ENCODE peak calls at places on chromosomes 6 and 20, in five cellular contexts. One of them, this sample, is unnamed. For H3K4me1 and H3K27me3, the result is how much of the 10 kb centered on the place peaks cover.

GRCh38 chr20:38169636-38170035 is 4.6 kb upstream of the TGM2 start:
- DNase-seq in H9: no peak
- DNase-seq in mesenchymal stem cell: no peak
- DNase-seq in H1: no peak
- DNase-seq in trophoblast cell: no peak
- DNase-seq in this sample: no peak

GRCh38 chr20:29687438-29687837 is 1570.0 kb upstream of the DEFB115 start:
- DNase-seq in trophoblast cell: no peak
- DNase-seq in H9: no peak
- DNase-seq in mesenchymal stem cell: no peak
- DNase-seq in H1: no peak
- DNase-seq in this sample: no peak

GRCh38 chr6:72748759-72749158 is 126.9 kb downstream of the KCNQ5 start:
- DNase-seq in mesenchymal stem cell: no peak
- DNase-seq in H9: no peak
- DNase-seq in trophoblast cell: no peak
- DNase-seq in H1: no peak
- DNase-seq in this sample: no peak

GRCh38 chr6:98827295-98828159 is 6.8 kb upstream of the POU3F2 start:
- DNase-seq in mesenchymal stem cell: no peak
- DNase-seq in trophoblast cell: no peak
- DNase-seq in H9: peak
- DNase-seq in H1: peak
- DNase-seq in this sample: peak

GRCh38 chr6:39416728-39417127 is 94.2 kb upstream of the KCNK16 start:
- DNase-seq in trophoblast cell: peak
- DNase-seq in H9: peak
- DNase-seq in H1: no peak
- DNase-seq in mesenchymal stem cell: peak
- DNase-seq in this sample: no peak

GRCh38 chr20:5569021-5569420 is 181.2 kb upstream of the SHLD1 start:
- DNase-seq in H9: no peak
- DNase-seq in H1: no peak
- DNase-seq in trophoblast cell: peak
- DNase-seq in mesenchymal stem cell: peak
- DNase-seq in this sample: no peak

GRCh38 chr6:6884193-6884627 is 223.6 kb upstream of the RREB1 start:
- DNase-seq in mesenchymal stem cell: no peak
- DNase-seq in H1: no peak
- DNase-seq in trophoblast cell: peak
- DNase-seq in H9: no peak
- DNase-seq in this sample: no peak

GRCh38 chr20:2879148-2879547 is 5.9 kb downstream of the PTPRA start:
- DNase-seq in trophoblast cell: no peak
- DNase-seq in H9: no peak
- DNase-seq in mesenchymal stem cell: no peak
- DNase-seq in H1: no peak
- DNase-seq in this sample: no peak

GRCh38 chr6:43941174-43941573 is 171.2 kb downstream of the VEGFA start:
- DNase-seq in mesenchymal stem cell: no peak
- DNase-seq in trophoblast cell: no peak
- DNase-seq in H1: no peak
- DNase-seq in H9: peak
- DNase-seq in this sample: no peak

GRCh38 chr20:16314722-16315121 is 258.5 kb downstream of the KIF16B start:
- DNase-seq in H9: no peak
- DNase-seq in H1: no peak
- DNase-seq in trophoblast cell: no peak
- DNase-seq in mesenchymal stem cell: no peak
- DNase-seq in this sample: no peak

GRCh38 chr6:108164815-108165706 is 761 bp upstream of the NR2E1 start:
- DNase-seq in H9: peak
- DNase-seq in trophoblast cell: no peak
- DNase-seq in mesenchymal stem cell: no peak
- DNase-seq in H1: peak
- DNase-seq in this sample: peak
- H3K4me1 ChIP-seq in H9: under half
- H3K4me1 ChIP-seq in trophoblast cell: under half
- H3K4me1 ChIP-seq in mesenchymal stem cell: under half
- H3K4me1 ChIP-seq in H1: under half
- H3K4me1 ChIP-seq in this sample: under half

DNA sequence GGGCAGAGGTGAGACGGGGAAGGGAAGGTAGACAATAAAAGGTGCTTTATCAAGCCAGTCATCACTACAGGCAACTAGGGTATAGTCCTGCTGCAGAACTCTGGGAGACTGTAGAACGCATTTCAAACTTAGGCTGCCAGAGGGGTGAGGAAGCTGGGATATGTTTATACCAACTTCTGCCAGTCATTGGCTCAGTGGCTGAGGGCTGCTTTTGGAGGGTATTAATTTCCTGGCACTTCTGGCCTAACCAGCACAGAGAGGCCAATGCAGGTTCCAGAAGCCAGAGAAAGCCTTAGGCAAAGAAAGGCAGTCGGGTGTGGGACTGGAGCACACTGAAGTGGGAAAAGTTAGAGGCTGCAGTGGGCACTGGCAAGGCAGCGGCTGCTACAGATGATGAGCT is 3.9 kb upstream of the CPNE5 start:
- DNase-seq in mesenchymal stem cell: no peak
- DNase-seq in trophoblast cell: no peak
- DNase-seq in H1: no peak
- DNase-seq in H9: no peak
- DNase-seq in this sample: no peak
- H3K27me3 ChIP-seq in mesenchymal stem cell: under half
- H3K27me3 ChIP-seq in trophoblast cell: under half
- H3K27me3 ChIP-seq in H1: under half
- H3K27me3 ChIP-seq in H9: under half
- H3K27me3 ChIP-seq in this sample: under half

GRCh38 chr20:8375898-8376297 is 243.8 kb downstream of the PLCB1 start:
- DNase-seq in H1: no peak
- DNase-seq in trophoblast cell: no peak
- DNase-seq in H9: no peak
- DNase-seq in mesenchymal stem cell: no peak
- DNase-seq in this sample: peak
- H2BK12ac ChIP-seq in H1: no peak
- H2BK12ac ChIP-seq in trophoblast cell: no peak
- H2BK12ac ChIP-seq in H9: no peak
- H2BK12ac ChIP-seq in mesenchymal stem cell: no peak
- H2BK12ac ChIP-seq in this sample: no peak

GRCh38 chr6:110877154-110877564 is 2.6 kb downstream of the AMD1 start:
- DNase-seq in mesenchymal stem cell: peak
- DNase-seq in H1: no peak
- DNase-seq in trophoblast cell: peak
- DNase-seq in H9: no peak
- DNase-seq in this sample: no peak
- H3K4me1 ChIP-seq in mesenchymal stem cell: under half
- H3K4me1 ChIP-seq in H1: under half
- H3K4me1 ChIP-seq in trophoblast cell: under half
- H3K4me1 ChIP-seq in H9: under half
- H3K4me1 ChIP-seq in this sample: under half

GRCh38 chr20:64081620-64081964 is 1.7 kb downstream of the OPRL1 start:
- DNase-seq in trophoblast cell: no peak
- DNase-seq in H1: no peak
- DNase-seq in H9: no peak
- DNase-seq in mesenchymal stem cell: no peak
- DNase-seq in this sample: no peak
- H3K27me3 ChIP-seq in trophoblast cell: under half
- H3K27me3 ChIP-seq in H1: half or more
- H3K27me3 ChIP-seq in H9: under half
- H3K27me3 ChIP-seq in mesenchymal stem cell: under half
- H3K27me3 ChIP-seq in this sample: under half

GRCh38 chr20:53846640-53847039 is 223.8 kb downstream of the BCAS1 start:
- DNase-seq in mesenchymal stem cell: no peak
- DNase-seq in H1: no peak
- DNase-seq in H9: no peak
- DNase-seq in trophoblast cell: no peak
- DNase-seq in this sample: no peak

GRCh38 chr20:53849471-53850059 is 220.8 kb downstream of the BCAS1 start:
- DNase-seq in mesenchymal stem cell: no peak
- DNase-seq in H9: no peak
- DNase-seq in H1: no peak
- DNase-seq in trophoblast cell: no peak
- DNase-seq in this sample: no peak

GRCh38 chr20:53847118-53847842 is 223.1 kb downstream of the BCAS1 start:
- DNase-seq in trophoblast cell: peak
- DNase-seq in H9: no peak
- DNase-seq in H1: no peak
- DNase-seq in mesenchymal stem cell: no peak
- DNase-seq in this sample: no peak

GRCh38 chr20:53847843-53848185 is 222.6 kb downstream of the BCAS1 start:
- DNase-seq in H1: no peak
- DNase-seq in H9: no peak
- DNase-seq in mesenchymal stem cell: no peak
- DNase-seq in trophoblast cell: no peak
- DNase-seq in this sample: no peak

GRCh38 chr20:53848304-53848703 is 222.1 kb downstream of the BCAS1 start:
- DNase-seq in mesenchymal stem cell: no peak
- DNase-seq in H1: no peak
- DNase-seq in H9: no peak
- DNase-seq in trophoblast cell: no peak
- DNase-seq in this sample: no peak
- H2BK12ac ChIP-seq in mesenchymal stem cell: no peak
- H2BK12ac ChIP-seq in H1: no peak
- H2BK12ac ChIP-seq in H9: no peak
- H2BK12ac ChIP-seq in trophoblast cell: no peak
- H2BK12ac ChIP-seq in this sample: no peak

GRCh38 chr6:150925655-150925928 is 60.1 kb downstream of the MTHFD1L start:
- DNase-seq in H1: no peak
- DNase-seq in trophoblast cell: no peak
- DNase-seq in H9: no peak
- DNase-seq in mesenchymal stem cell: no peak
- DNase-seq in this sample: no peak
- H3K4me1 ChIP-seq in H1: under half
- H3K4me1 ChIP-seq in trophoblast cell: under half
- H3K4me1 ChIP-seq in H9: under half
- H3K4me1 ChIP-seq in mesenchymal stem cell: under half
- H3K4me1 ChIP-seq in this sample: under half

This sample was measured in neuronal stem cell.